ENCODE peak calls at places on chromosomes 7 and 10, in five cellular contexts. E is H7, Z is astrocyte, W is stomach, H is Karpas-422. Q is an unnamed sample.

GRCh38 chr7:78022165-78022564 is 223.6 kb downstream of the PHTF2 start:
- DNase-seq in W (no peak), H (no peak), Z (no peak), E (no peak), Q (no peak)

GRCh38 chr10:88835095-88835909 is 16.3 kb downstream of the ANKRD22 start:
- DNase-seq in H (peak), Z (peak), E (peak), W (peak), Q (peak)

GRCh38 chr7:337567-337951 is 47.6 kb downstream of the FOXL3 start:
- DNase-seq in W (no peak), Z (no peak), H (no peak), E (no peak), Q (no peak)

GRCh38 chr7:151141281-151141854 is 26.1 kb downstream of the GBX1 start:
- DNase-seq in W (no peak), E (no peak), H (no peak), Z (no peak), Q (no peak)

GRCh38 chr7:120114626-120115025 is 158.3 kb upstream of the KCND2 start:
- DNase-seq in W (no peak), Z (no peak), E (no peak), H (no peak), Q (no peak)

GRCh38 chr10:26423722-26424121 is 14.4 kb upstream of the APBB1IP start:
- DNase-seq in Z (no peak), W (no peak), H (no peak), E (no peak), Q (no peak)

GRCh38 chr10:9198611-9199010 is 1144.1 kb downstream of the GATA3 start:
- DNase-seq in W (no peak), E (no peak), H (no peak), Z (peak), Q (peak)

GRCh38 chr10:116866987-116867595 is 17.8 kb downstream of the ENO4 start:
- DNase-seq in H (no peak), E (no peak), Z (peak), W (no peak), Q (peak)

GRCh38 chr10:6274040-6274439 is 71.3 kb downstream of the PFKFB3 start:
- DNase-seq in W (no peak), E (no peak), H (no peak), Z (no peak), Q (peak)

GRCh38 chr10:325282-325681 is 190.0 kb downstream of the ZMYND11 start:
- DNase-seq in E (peak), W (no peak), Z (no peak), H (no peak), Q (no peak)

GRCh38 chr10:50497758-50498157 is 126.0 kb downstream of the SGMS1 start:
- DNase-seq in Z (peak), E (no peak), W (no peak), H (no peak), Q (peak)

GRCh38 chr7:67493386-67493785 is 496.8 kb downstream of the TYW1 start:
- DNase-seq in W (no peak), Z (no peak), H (no peak), E (no peak), Q (no peak)

GRCh38 chr7:142519077-142519789 is 230.0 kb upstream of the PRSS1 start:
- DNase-seq in W (no peak), H (peak), E (peak), Z (no peak), Q (no peak)

GRCh38 chr10:120456626-120457430 is at the start of gene PLPP4:
- DNase-seq in Z (peak), W (no peak), E (peak), H (peak), Q (peak)

GRCh38 chr7:129884495-129884894 is 68.3 kb downstream of the UBE2H start:
- DNase-seq in H (no peak), Z (no peak), W (no peak), E (no peak), Q (no peak)

GRCh38 chr7:104976966-104977636 is 36.9 kb upstream of the KMT2E start:
- DNase-seq in W (no peak), E (no peak), H (peak), Z (no peak), Q (peak)

GRCh38 chr10:84263716-84264115 is 18.9 kb downstream of the RGR start:
- DNase-seq in E (no peak), Z (no peak), W (no peak), H (no peak), Q (no peak)

GRCh38 chr7:101172005-101172853 is 6.9 kb upstream of the VGF start:
- DNase-seq in H (no peak), W (no peak), E (peak), Z (no peak), Q (no peak)

GRCh38 chr10:123144697-123145541 is 3.0 kb upstream of the HMX2 start:
- DNase-seq in W (no peak), Z (no peak), H (no peak), E (peak), Q (no peak)

GRCh38 chr10:63703113-63703670 is 182.0 kb downstream of the REEP3 start:
- DNase-seq in W (no peak), E (no peak), Z (no peak), H (peak), Q (peak)

GRCh38 chr7:74525881-74526280 is 72.2 kb downstream of the GTF2IRD1 start:
- DNase-seq in Z (no peak), E (peak), W (peak), H (no peak), Q (no peak)

GRCh38 chr10:104052351-104052885 is 33.3 kb downstream of the COL17A1 start:
- DNase-seq in E (no peak), H (no peak), Z (no peak), W (peak), Q (peak)

GRCh38 chr7:108178393-108178792 is 48.2 kb upstream of the LAMB4 start:
- DNase-seq in E (no peak), Z (no peak), H (no peak), W (peak), Q (no peak)

GRCh38 chr10:13349776-13350274 is 1.7 kb upstream of the SEPHS1 start:
- DNase-seq in W (peak), Z (peak), H (no peak), E (peak), Q (peak)

GRCh38 chr10:116848032-116848911 is 1.0 kb upstream of the ENO4 start:
- DNase-seq in H (peak), E (no peak), Z (peak), W (no peak), Q (no peak)

GRCh38 chr10:95814011-95814727 is 58.2 kb downstream of the ENTPD1 start:
- DNase-seq in E (no peak), H (no peak), Z (peak), W (no peak), Q (peak)

GRCh38 chr7:120278773-120279172 is 5.8 kb downstream of the KCND2 start:
- DNase-seq in E (no peak), W (no peak), H (no peak), Z (no peak), Q (no peak)

GRCh38 chr10:127619550-127619949 is 70.4 kb downstream of the NPS start:
- DNase-seq in E (no peak), H (no peak), W (no peak), Z (no peak), Q (no peak)

GRCh38 chr10:110789604-110790428 is 81.9 kb upstream of the PDCD4 start:
- DNase-seq in Z (no peak), E (no peak), W (no peak), H (no peak), Q (no peak)

GRCh38 chr10:127834221-127834620 is 58.5 kb downstream of the CLRN3 start:
- DNase-seq in H (no peak), Z (no peak), E (no peak), W (no peak), Q (no peak)

GRCh38 chr10:117544729-117545140 is 2.2 kb downstream of the EMX2 start:
- DNase-seq in Z (no peak), H (no peak), W (no peak), E (peak), Q (no peak)

GRCh38 chr10:13162013-13162364 is 631 bp downstream of the MCM10 start:
- DNase-seq in E (peak), W (no peak), Z (no peak), H (no peak), Q (no peak)

GRCh38 chr7:12212051-12212485 is 974 bp downstream of the TMEM106B start:
- DNase-seq in W (no peak), Z (peak), E (no peak), H (peak), Q (peak)

GRCh38 chr10:67612156-67612555 is 83.8 kb downstream of the CTNNA3 start:
- DNase-seq in W (no peak), E (no peak), Z (no peak), H (no peak), Q (no peak)

GRCh38 chr7:155763721-155764431 is 48.4 kb downstream of the SHH start:
- DNase-seq in W (no peak), Z (peak), E (peak), H (no peak), Q (no peak)
- H3K4me3 ChIP-seq in W (no peak), Z (no peak), E (no peak), H (no peak), Q (no peak)

GRCh38 chr10:72261323-72262018 is 12.3 kb upstream of the DDIT4 start:
- DNase-seq in W (peak), Z (no peak), E (peak), H (no peak), Q (no peak)

GRCh38 chr10:72258617-72259016 is 15.1 kb upstream of the DDIT4 start:
- DNase-seq in W (no peak), Z (no peak), H (no peak), E (no peak), Q (no peak)

GRCh38 chr10:72259491-72260214 is 14.1 kb upstream of the DDIT4 start:
- DNase-seq in H (no peak), Z (peak), W (no peak), E (no peak), Q (peak)

GRCh38 chr10:72260588-72261322 is 13.0 kb upstream of the DDIT4 start:
- DNase-seq in H (peak), E (peak), W (peak), Z (peak), Q (peak)

DNA sequence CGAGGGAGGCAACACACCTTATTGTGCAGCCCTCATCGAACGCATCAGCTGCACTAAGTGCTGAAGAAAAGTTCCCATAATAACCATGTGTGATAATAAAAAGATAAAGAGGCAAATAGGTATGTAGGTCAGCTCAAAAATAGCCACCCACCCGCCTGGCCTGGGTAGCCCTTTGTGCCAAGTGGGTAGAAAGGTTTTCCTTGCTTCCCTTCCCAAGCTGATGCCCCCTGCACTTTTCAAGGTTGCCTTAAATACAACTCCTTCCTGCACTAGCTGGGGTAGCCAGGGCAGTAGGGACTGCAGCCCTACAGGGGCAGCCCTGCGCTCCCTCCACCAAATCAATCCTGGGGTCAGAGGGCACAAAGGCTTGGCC is 13.5 kb upstream of the DDIT4 start:
- DNase-seq in E (no peak), H (no peak), Z (no peak), W (peak), Q (no peak)
- H3K4me3 ChIP-seq in E (no peak), H (peak), Z (peak), W (no peak), Q (no peak)

DNA sequence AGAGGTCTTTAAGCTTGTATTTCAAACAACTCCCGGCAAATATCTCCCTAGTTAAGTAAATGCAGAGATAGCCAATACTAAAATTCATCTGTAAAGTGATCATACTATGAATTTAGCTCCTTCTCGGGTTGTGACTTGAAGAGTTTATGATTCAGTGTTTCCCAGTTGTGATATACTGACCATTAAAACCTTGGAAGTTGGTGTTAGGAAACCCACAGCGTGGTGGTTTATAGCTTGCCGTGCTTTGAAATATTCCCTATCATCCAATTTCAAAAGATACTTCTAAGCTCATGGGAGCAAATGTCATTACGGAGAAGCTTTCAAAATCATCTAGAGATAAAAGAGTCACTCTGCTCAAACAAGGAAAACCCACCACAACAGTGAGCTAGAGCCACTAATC is 171.6 kb downstream of the CSTF2T start:
- DNase-seq in E (no peak), W (no peak), H (no peak), Z (no peak), Q (no peak)
- H3K4me3 ChIP-seq in E (no peak), W (no peak), H (no peak), Z (no peak), Q (no peak)

DNA sequence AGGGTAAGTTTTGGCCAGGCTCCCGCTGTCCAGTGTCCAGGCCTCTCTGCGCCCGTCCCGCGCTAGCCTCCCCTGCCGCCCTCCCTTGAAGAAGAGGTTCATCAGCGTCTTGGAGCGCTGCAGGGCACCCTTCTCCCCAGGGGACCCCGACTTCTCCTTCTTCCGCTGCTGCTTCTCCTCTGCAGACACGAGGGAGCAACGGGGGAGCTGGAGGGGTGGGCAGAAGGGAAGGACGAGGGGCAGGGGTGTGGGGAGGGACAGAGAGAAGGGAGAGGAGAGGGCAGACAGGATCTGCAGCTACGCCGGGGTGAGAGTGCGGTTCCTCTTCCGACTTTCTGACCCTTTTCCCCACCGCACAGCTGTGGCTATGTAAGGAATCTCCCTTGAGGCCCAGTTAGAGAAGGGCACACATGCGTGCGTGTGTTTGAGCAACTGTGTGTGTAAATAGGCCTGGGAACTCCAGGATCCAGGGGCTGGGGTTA is 12.8 kb downstream of the PDZD7 start:
- DNase-seq in W (no peak), Z (no peak), H (peak), E (peak), Q (no peak)
- H3K4me3 ChIP-seq in W (no peak), Z (no peak), H (peak), E (peak), Q (no peak)

GRCh38 chr7:44152971-44153947 is 12.1 kb upstream of the MYL7 start:
- DNase-seq in H (no peak), Z (no peak), E (peak), W (no peak), Q (no peak)
- H3K4me3 ChIP-seq in H (no peak), Z (no peak), E (no peak), W (no peak), Q (no peak)

GRCh38 chr7:1705856-1706255 is 35.8 kb downstream of the ELFN1 start:
- DNase-seq in W (peak), E (peak), H (no peak), Z (no peak), Q (no peak)
- H3K4me3 ChIP-seq in W (no peak), E (no peak), H (no peak), Z (no peak), Q (no peak)